ENCODE peak calls at places on chromosomes 13 and 19, in four cellular contexts. L, Q, O and M are unnamed samples. For H3K36me3, the result is how much of the 10 kb centered on the place peaks cover.

GRCh38 chr13:77250968-77251367 is 75.9 kb downstream of the MYCBP2 start:
- DNase-seq in L (no peak), Q (no peak), O (no peak), M (no peak)

GRCh38 chr13:73622375-73622774 is 511.8 kb downstream of the KLF12 start:
- DNase-seq in L (no peak), Q (no peak), O (no peak), M (no peak)

GRCh38 chr13:113291997-113292862 is 4.8 kb upstream of the LAMP1 start:
- DNase-seq in L (peak), Q (no peak), O (peak), M (peak)

GRCh38 chr19:35206379-35206778 is 22.2 kb downstream of the FAM187B start:
- DNase-seq in L (no peak), Q (no peak), O (no peak), M (no peak)

GRCh38 chr13:93029536-93029935 is 197.1 kb upstream of the GPC6 start:
- DNase-seq in L (no peak), Q (no peak), O (no peak), M (no peak)

GRCh38 chr13:26024558-26024957 is 27.3 kb downstream of the SHISA2 start:
- DNase-seq in L (no peak), Q (no peak), O (no peak), M (no peak)

GRCh38 chr19:55647732-55648656 is at the start of gene CCDC106:
- DNase-seq in L (peak), Q (peak), O (no peak), M (peak)

GRCh38 chr19:55255618-55256423 is 3.0 kb downstream of the PPP6R1 start:
- DNase-seq in L (no peak), Q (no peak), O (no peak), M (no peak)

GRCh38 chr19:5803441-5803751 is 1.5 kb upstream of the NRTN start:
- DNase-seq in L (peak), Q (no peak), O (no peak), M (no peak)

GRCh38 chr13:90768116-90768515 is 579.4 kb upstream of the MIR17HG start:
- DNase-seq in L (no peak), Q (no peak), O (no peak), M (no peak)

GRCh38 chr13:19633340-19634128 is at the start of gene MPHOSPH8:
- DNase-seq in L (peak), Q (peak), O (peak), M (peak)

GRCh38 chr13:47114030-47114429 is 217.2 kb upstream of the HTR2A start:
- DNase-seq in L (no peak), Q (no peak), O (no peak), M (no peak)

GRCh38 chr13:100512422-100512821 is 76.2 kb downstream of the GGACT start:
- DNase-seq in L (no peak), Q (no peak), O (no peak), M (no peak)

GRCh38 chr19:4059931-4060620 is 6.6 kb downstream of the ZBTB7A start:
- DNase-seq in L (no peak), Q (peak), O (no peak), M (no peak)

GRCh38 chr19:42156571-42156970 is 24.3 kb upstream of the POU2F2 start:
- DNase-seq in L (no peak), Q (no peak), O (no peak), M (no peak)

GRCh38 chr13:44854264-44855060 is 134.8 kb downstream of the NUFIP1 start:
- DNase-seq in L (peak), Q (no peak), O (peak), M (no peak)

GRCh38 chr19:8635422-8635821 is 5.0 kb downstream of the NFILZ start:
- DNase-seq in L (no peak), Q (no peak), O (no peak), M (no peak)

GRCh38 chr13:81326913-81327312 is 986.0 kb upstream of the SPRY2 start:
- DNase-seq in L (no peak), Q (no peak), O (no peak), M (no peak)

GRCh38 chr19:49064768-49065611 is at the start of gene NTF4:
- DNase-seq in L (peak), Q (peak), O (no peak), M (no peak)

GRCh38 chr19:4376991-4377781 is 23.2 kb downstream of the SH3GL1 start:
- DNase-seq in L (no peak), Q (no peak), O (no peak), M (no peak)

GRCh38 chr13:30204564-30204963 is 102.8 kb downstream of the KATNAL1 start:
- DNase-seq in L (no peak), Q (no peak), O (no peak), M (no peak)

GRCh38 chr19:4386038-4386782 is 14.1 kb downstream of the SH3GL1 start:
- DNase-seq in L (no peak), Q (no peak), O (no peak), M (peak)

GRCh38 chr19:38039966-38040365 is 133.0 kb downstream of the SIPA1L3 start:
- DNase-seq in L (no peak), Q (no peak), O (no peak), M (no peak)

GRCh38 chr19:17790059-17790780 is 4.7 kb upstream of the B3GNT3 start:
- DNase-seq in L (no peak), Q (no peak), O (no peak), M (no peak)

GRCh38 chr19:38920529-38921419 is 8.8 kb upstream of the CCER2 start:
- DNase-seq in L (no peak), Q (no peak), O (no peak), M (no peak)

GRCh38 chr13:99983401-99984133 is 2.0 kb downstream of the ZIC2 start:
- DNase-seq in L (no peak), Q (no peak), O (no peak), M (no peak)

GRCh38 chr19:29760752-29761502 is 45.9 kb upstream of the C19orf12 start:
- DNase-seq in L (no peak), Q (no peak), O (no peak), M (no peak)

GRCh38 chr19:35557539-35558399 is 5.7 kb downstream of the ATP4A start:
- DNase-seq in L (peak), Q (peak), O (no peak), M (peak)

GRCh38 chr13:91721413-91721812 is 323.0 kb downstream of the GPC5 start:
- DNase-seq in L (no peak), Q (no peak), O (no peak), M (no peak)

GRCh38 chr13:36559388-36559787 is 114.4 kb upstream of the SERTM1 start:
- DNase-seq in L (no peak), Q (no peak), O (no peak), M (no peak)

GRCh38 chr19:48041877-48042580 is 1.9 kb downstream of the CABP5 start:
- DNase-seq in L (peak), Q (no peak), O (no peak), M (no peak)

GRCh38 chr19:48033604-48034003 is 10.3 kb downstream of the CABP5 start:
- DNase-seq in L (no peak), Q (no peak), O (no peak), M (no peak)

DNA sequence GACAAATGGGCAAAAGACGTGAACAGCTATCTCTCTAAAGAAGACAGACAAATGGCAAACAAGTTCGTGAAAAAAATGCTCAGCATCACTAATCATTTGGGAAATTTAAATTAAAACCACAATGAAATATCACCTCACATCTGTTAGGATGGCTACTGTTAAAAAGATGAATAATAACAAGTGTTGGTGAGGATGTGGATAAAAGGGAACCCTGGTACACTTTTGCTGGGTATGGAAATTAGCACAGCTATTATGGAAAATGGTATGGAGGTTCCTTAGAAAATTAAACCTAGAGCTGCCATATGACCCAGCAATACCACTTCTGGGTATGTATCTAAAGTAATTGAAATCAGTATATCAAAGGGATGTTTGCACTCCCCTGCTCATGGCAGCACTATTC is 7.1 kb downstream of the CABP5 start:
- DNase-seq in L (no peak), Q (no peak), O (no peak), M (no peak)
- H3K4me3 ChIP-seq in L (no peak), Q (no peak), O (no peak), M (no peak)

GRCh38 chr19:23769691-23770468 is 11.2 kb upstream of the ZNF681 start:
- DNase-seq in L (no peak), Q (no peak), O (no peak), M (no peak)

GRCh38 chr19:23771761-23772667 is 13.3 kb upstream of the ZNF681 start:
- DNase-seq in L (no peak), Q (no peak), O (peak), M (no peak)

GRCh38 chr19:23770672-23771250 is 12.1 kb upstream of the ZNF681 start:
- DNase-seq in L (no peak), Q (no peak), O (no peak), M (no peak)

GRCh38 chr19:23772668-23773063 is 14.0 kb upstream of the ZNF681 start:
- DNase-seq in L (no peak), Q (no peak), O (peak), M (no peak)

GRCh38 chr19:23771348-23771747 is 12.7 kb upstream of the ZNF681 start:
- DNase-seq in L (no peak), Q (no peak), O (no peak), M (no peak)
- H3K36me3 ChIP-seq in L (under half), Q (under half), O (under half), M (under half)

GRCh38 chr19:46604781-46605355 is 3.7 kb downstream of the CALM3 start:
- DNase-seq in L (no peak), Q (no peak), O (peak), M (no peak)
- H3K4me3 ChIP-seq in L (no peak), Q (no peak), O (no peak), M (no peak)

GRCh38 chr13:70814684-70815083 is 706.4 kb upstream of the KLHL1 start:
- DNase-seq in L (no peak), Q (no peak), O (no peak), M (no peak)
- H3K36me3 ChIP-seq in L (under half), Q (under half), O (under half), M (under half)

GRCh38 chr13:111492341-111492945 is 172.0 kb downstream of the TEX29 start:
- DNase-seq in L (peak), Q (no peak), O (no peak), M (no peak)

GRCh38 chr13:111490611-111491010 is 170.2 kb downstream of the TEX29 start:
- DNase-seq in L (peak), Q (no peak), O (no peak), M (no peak)

GRCh38 chr13:111489301-111489700 is 168.9 kb downstream of the TEX29 start:
- DNase-seq in L (no peak), Q (no peak), O (no peak), M (no peak)

GRCh38 chr13:111491659-111492058 is 171.2 kb downstream of the TEX29 start:
- DNase-seq in L (no peak), Q (no peak), O (no peak), M (no peak)

DNA sequence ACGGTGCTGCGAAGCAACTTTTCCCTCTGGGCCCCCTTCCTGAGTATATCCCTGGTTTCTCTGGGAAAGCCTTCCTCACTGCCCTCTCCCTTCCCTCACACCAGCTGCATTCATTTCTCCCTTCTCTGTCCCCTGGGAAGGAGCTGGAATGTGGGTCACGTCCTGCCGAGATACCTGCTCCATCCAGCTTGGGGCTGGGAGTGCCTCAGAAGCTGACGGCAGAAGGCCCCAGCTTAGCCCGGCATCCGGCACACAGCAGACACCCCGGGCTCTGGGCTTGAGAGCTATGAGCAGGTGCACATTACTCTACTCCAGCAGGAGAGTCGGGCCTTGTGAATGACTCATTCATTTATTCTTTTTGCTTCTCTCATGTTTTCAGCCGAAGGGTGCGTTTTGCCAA is 170.6 kb downstream of the TEX29 start:
- DNase-seq in L (peak), Q (no peak), O (no peak), M (no peak)
- H3K4me3 ChIP-seq in L (no peak), Q (no peak), O (no peak), M (no peak)

GRCh38 chr19:45234089-45234869 is 10.9 kb downstream of the EXOC3L2 start:
- DNase-seq in L (no peak), Q (no peak), O (no peak), M (no peak)
- H3K36me3 ChIP-seq in L (under half), Q (under half), O (under half), M (under half)

GRCh38 chr19:9912551-9913236 is 23.6 kb downstream of the OLFM2 start:
- DNase-seq in L (no peak), Q (no peak), O (no peak), M (no peak)

GRCh38 chr19:9913237-9914000 is 22.9 kb downstream of the OLFM2 start:
- DNase-seq in L (no peak), Q (peak), O (no peak), M (peak)

GRCh38 chr19:9911524-9911923 is 24.8 kb downstream of the OLFM2 start:
- DNase-seq in L (no peak), Q (no peak), O (no peak), M (no peak)

GRCh38 chr19:9914315-9915207 is 21.8 kb downstream of the OLFM2 start:
- DNase-seq in L (peak), Q (peak), O (peak), M (peak)

DNA sequence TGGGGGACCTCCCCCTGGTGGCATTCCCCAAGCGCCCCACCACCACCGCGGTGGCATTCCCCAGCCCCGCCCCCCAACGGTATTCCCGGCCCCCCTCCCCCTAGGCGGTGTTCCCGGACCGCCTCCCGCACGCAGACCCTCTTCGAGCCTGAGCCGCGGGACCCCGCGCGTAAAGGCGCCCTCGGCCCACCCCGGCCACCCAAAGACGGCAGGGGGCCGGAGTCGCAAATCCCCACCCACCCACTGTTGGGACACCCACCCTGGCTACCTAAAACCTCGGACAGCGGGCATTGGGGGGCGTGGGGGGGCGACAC is 22.4 kb downstream of the OLFM2 start:
- DNase-seq in L (no peak), Q (no peak), O (no peak), M (no peak)
- H3K4me3 ChIP-seq in L (peak), Q (peak), O (peak), M (peak)

DNA sequence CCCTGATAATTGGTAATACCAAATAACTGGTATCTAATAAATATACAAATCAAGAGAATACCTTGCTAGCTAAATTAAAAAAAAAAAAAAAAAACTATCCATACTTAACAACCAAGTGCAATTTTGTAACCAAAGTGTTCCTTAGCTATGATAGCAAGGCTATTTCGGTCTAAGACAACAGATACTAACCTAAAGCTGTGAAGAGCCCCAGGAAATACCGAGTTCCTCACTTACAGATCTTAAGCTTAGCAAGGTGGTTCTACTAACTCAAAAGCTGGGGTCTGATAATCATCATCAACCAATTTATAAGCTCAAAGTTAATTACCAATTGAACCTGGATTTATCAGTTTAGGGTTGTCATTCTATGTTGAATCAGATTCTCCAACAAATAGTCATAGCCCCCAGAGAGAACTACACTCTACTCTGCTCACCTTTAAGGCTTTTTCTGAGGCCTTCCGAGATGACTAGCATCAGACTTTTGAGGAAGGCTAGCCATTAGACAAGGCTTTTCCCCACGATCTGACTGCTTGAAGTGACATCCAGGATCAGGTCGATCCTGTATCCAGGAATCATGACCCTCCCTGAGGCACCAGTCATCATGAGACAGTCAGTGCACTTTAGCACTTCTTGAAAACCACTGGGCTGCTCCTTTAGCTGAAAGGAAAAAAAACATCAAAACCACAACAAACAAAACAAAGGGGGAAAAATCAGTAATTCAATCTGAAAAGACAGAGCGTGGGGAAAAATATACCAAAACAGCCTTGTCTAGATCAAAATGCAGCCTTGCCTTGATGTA is 32.0 kb downstream of the INTS6 start:
- DNase-seq in L (no peak), Q (no peak), O (no peak), M (no peak)
- H3K36me3 ChIP-seq in L (under half), Q (under half), O (under half), M (under half)